ENCODE peak calls at places on chromosome 19, in ten cellular contexts. One of them, this sample, is unnamed.

GRCh38 chr19:47765522-47766358 is 12.8 kb upstream of the SELENOW start:
- DNase-seq in ELF-1: peak; percentile 79
- DNase-seq in breast epithelium: peak; percentile 69
- DNase-seq in H9: peak; percentile 87
- DNase-seq in activated CD4-positive, CD25-positive, alpha-beta regulatory T cell treated with anti-CD3 and anti-CD28 coated beads, Interleukin-2, amount 50 U/mL, for 72 hours: no peak
- DNase-seq in stimulated activated CD8-positive, alpha-beta memory T cell treated with anti-CD3 and anti-CD28 coated beads, Interleukin-15, amount 100 ng/mL, for 24 hours: no peak
- DNase-seq in astrocyte: no peak
- DNase-seq in stimulated activated CD4-positive, alpha-beta T cell treated with anti-CD3 and anti-CD28 coated beads, Interleukin-1b, Interleukin-23, amount 100 ng/mL, for 1 hour: no peak
- DNase-seq in MCF 10A: peak; percentile 69
- DNase-seq in endodermal cell: peak; percentile 95
- DNase-seq in this sample: peak; percentile 16

GRCh38 chr19:9313756-9314155 is 4.1 kb upstream of the ZNF699 start:
- DNase-seq in breast epithelium: no peak
- DNase-seq in astrocyte: no peak
- DNase-seq in MCF 10A: no peak
- DNase-seq in activated CD4-positive, CD25-positive, alpha-beta regulatory T cell treated with anti-CD3 and anti-CD28 coated beads, Interleukin-2, amount 50 U/mL, for 72 hours: no peak
- DNase-seq in stimulated activated CD8-positive, alpha-beta memory T cell treated with anti-CD3 and anti-CD28 coated beads, Interleukin-15, amount 100 ng/mL, for 24 hours: no peak
- DNase-seq in ELF-1: no peak
- DNase-seq in H9: no peak
- DNase-seq in stimulated activated CD4-positive, alpha-beta T cell treated with anti-CD3 and anti-CD28 coated beads, Interleukin-1b, Interleukin-23, amount 100 ng/mL, for 1 hour: no peak
- DNase-seq in endodermal cell: no peak
- DNase-seq in this sample: no peak

GRCh38 chr19:17751912-17752273 is 616 bp downstream of the FCHO1 start:
- DNase-seq in stimulated activated CD4-positive, alpha-beta T cell treated with anti-CD3 and anti-CD28 coated beads, Interleukin-1b, Interleukin-23, amount 100 ng/mL, for 1 hour: no peak
- DNase-seq in H9: no peak
- DNase-seq in astrocyte: no peak
- DNase-seq in MCF 10A: no peak
- DNase-seq in endodermal cell: no peak
- DNase-seq in activated CD4-positive, CD25-positive, alpha-beta regulatory T cell treated with anti-CD3 and anti-CD28 coated beads, Interleukin-2, amount 50 U/mL, for 72 hours: no peak
- DNase-seq in ELF-1: no peak
- DNase-seq in breast epithelium: no peak
- DNase-seq in stimulated activated CD8-positive, alpha-beta memory T cell treated with anti-CD3 and anti-CD28 coated beads, Interleukin-15, amount 100 ng/mL, for 24 hours: no peak
- DNase-seq in this sample: no peak

GRCh38 chr19:12453495-12453894 is 12.7 kb upstream of the ZNF443 start:
- DNase-seq in astrocyte: no peak
- DNase-seq in MCF 10A: no peak
- DNase-seq in stimulated activated CD8-positive, alpha-beta memory T cell treated with anti-CD3 and anti-CD28 coated beads, Interleukin-15, amount 100 ng/mL, for 24 hours: no peak
- DNase-seq in stimulated activated CD4-positive, alpha-beta T cell treated with anti-CD3 and anti-CD28 coated beads, Interleukin-1b, Interleukin-23, amount 100 ng/mL, for 1 hour: no peak
- DNase-seq in ELF-1: peak; percentile 66
- DNase-seq in activated CD4-positive, CD25-positive, alpha-beta regulatory T cell treated with anti-CD3 and anti-CD28 coated beads, Interleukin-2, amount 50 U/mL, for 72 hours: no peak
- DNase-seq in H9: no peak
- DNase-seq in endodermal cell: no peak
- DNase-seq in breast epithelium: no peak
- DNase-seq in this sample: no peak

GRCh38 chr19:35938282-35939224 is 2.4 kb downstream of the LRFN3 start:
- DNase-seq in stimulated activated CD8-positive, alpha-beta memory T cell treated with anti-CD3 and anti-CD28 coated beads, Interleukin-15, amount 100 ng/mL, for 24 hours: no peak
- DNase-seq in MCF 10A: no peak
- DNase-seq in breast epithelium: no peak
- DNase-seq in ELF-1: no peak
- DNase-seq in activated CD4-positive, CD25-positive, alpha-beta regulatory T cell treated with anti-CD3 and anti-CD28 coated beads, Interleukin-2, amount 50 U/mL, for 72 hours: no peak
- DNase-seq in H9: no peak
- DNase-seq in endodermal cell: no peak
- DNase-seq in stimulated activated CD4-positive, alpha-beta T cell treated with anti-CD3 and anti-CD28 coated beads, Interleukin-1b, Interleukin-23, amount 100 ng/mL, for 1 hour: no peak
- DNase-seq in astrocyte: no peak
- DNase-seq in this sample: no peak

GRCh38 chr19:18204394-18205179 is 745 bp upstream of the RAB3A start:
- DNase-seq in MCF 10A: no peak
- DNase-seq in astrocyte: no peak
- DNase-seq in stimulated activated CD4-positive, alpha-beta T cell treated with anti-CD3 and anti-CD28 coated beads, Interleukin-1b, Interleukin-23, amount 100 ng/mL, for 1 hour: no peak
- DNase-seq in activated CD4-positive, CD25-positive, alpha-beta regulatory T cell treated with anti-CD3 and anti-CD28 coated beads, Interleukin-2, amount 50 U/mL, for 72 hours: peak; percentile 55
- DNase-seq in stimulated activated CD8-positive, alpha-beta memory T cell treated with anti-CD3 and anti-CD28 coated beads, Interleukin-15, amount 100 ng/mL, for 24 hours: no peak
- DNase-seq in endodermal cell: peak; percentile 90
- DNase-seq in ELF-1: no peak
- DNase-seq in H9: no peak
- DNase-seq in breast epithelium: no peak
- DNase-seq in this sample: no peak

GRCh38 chr19:17296976-17297375 is 6.2 kb downstream of the ABHD8 start:
- DNase-seq in endodermal cell: no peak
- DNase-seq in astrocyte: no peak
- DNase-seq in breast epithelium: no peak
- DNase-seq in activated CD4-positive, CD25-positive, alpha-beta regulatory T cell treated with anti-CD3 and anti-CD28 coated beads, Interleukin-2, amount 50 U/mL, for 72 hours: no peak
- DNase-seq in stimulated activated CD8-positive, alpha-beta memory T cell treated with anti-CD3 and anti-CD28 coated beads, Interleukin-15, amount 100 ng/mL, for 24 hours: no peak
- DNase-seq in MCF 10A: peak; percentile 80
- DNase-seq in ELF-1: peak; percentile 49
- DNase-seq in stimulated activated CD4-positive, alpha-beta T cell treated with anti-CD3 and anti-CD28 coated beads, Interleukin-1b, Interleukin-23, amount 100 ng/mL, for 1 hour: no peak
- DNase-seq in H9: no peak
- DNase-seq in this sample: no peak

GRCh38 chr19:6273701-6274601 is 5.8 kb downstream of the MLLT1 start:
- DNase-seq in astrocyte: peak; percentile 88
- DNase-seq in endodermal cell: no peak
- DNase-seq in H9: no peak
- DNase-seq in ELF-1: peak; percentile 30
- DNase-seq in breast epithelium: peak; percentile 85
- DNase-seq in stimulated activated CD8-positive, alpha-beta memory T cell treated with anti-CD3 and anti-CD28 coated beads, Interleukin-15, amount 100 ng/mL, for 24 hours: no peak
- DNase-seq in MCF 10A: peak; percentile 97
- DNase-seq in activated CD4-positive, CD25-positive, alpha-beta regulatory T cell treated with anti-CD3 and anti-CD28 coated beads, Interleukin-2, amount 50 U/mL, for 72 hours: no peak
- DNase-seq in stimulated activated CD4-positive, alpha-beta T cell treated with anti-CD3 and anti-CD28 coated beads, Interleukin-1b, Interleukin-23, amount 100 ng/mL, for 1 hour: no peak
- DNase-seq in this sample: peak; percentile 73

GRCh38 chr19:43610493-43610892 is 1.4 kb upstream of the SRRM5 start:
- DNase-seq in astrocyte: no peak
- DNase-seq in ELF-1: no peak
- DNase-seq in stimulated activated CD4-positive, alpha-beta T cell treated with anti-CD3 and anti-CD28 coated beads, Interleukin-1b, Interleukin-23, amount 100 ng/mL, for 1 hour: no peak
- DNase-seq in H9: peak; percentile 35
- DNase-seq in activated CD4-positive, CD25-positive, alpha-beta regulatory T cell treated with anti-CD3 and anti-CD28 coated beads, Interleukin-2, amount 50 U/mL, for 72 hours: no peak
- DNase-seq in stimulated activated CD8-positive, alpha-beta memory T cell treated with anti-CD3 and anti-CD28 coated beads, Interleukin-15, amount 100 ng/mL, for 24 hours: no peak
- DNase-seq in breast epithelium: no peak
- DNase-seq in endodermal cell: peak; percentile 76
- DNase-seq in MCF 10A: no peak
- DNase-seq in this sample: no peak

GRCh38 chr19:35462476-35462953 is 14.5 kb downstream of the FFAR2 start:
- DNase-seq in breast epithelium: no peak
- DNase-seq in stimulated activated CD8-positive, alpha-beta memory T cell treated with anti-CD3 and anti-CD28 coated beads, Interleukin-15, amount 100 ng/mL, for 24 hours: no peak
- DNase-seq in ELF-1: no peak
- DNase-seq in MCF 10A: no peak
- DNase-seq in astrocyte: no peak
- DNase-seq in endodermal cell: no peak
- DNase-seq in stimulated activated CD4-positive, alpha-beta T cell treated with anti-CD3 and anti-CD28 coated beads, Interleukin-1b, Interleukin-23, amount 100 ng/mL, for 1 hour: no peak
- DNase-seq in H9: no peak
- DNase-seq in activated CD4-positive, CD25-positive, alpha-beta regulatory T cell treated with anti-CD3 and anti-CD28 coated beads, Interleukin-2, amount 50 U/mL, for 72 hours: no peak
- DNase-seq in this sample: no peak

GRCh38 chr19:31574251-31574973 is 225.2 kb upstream of the TSHZ3 start:
- DNase-seq in stimulated activated CD8-positive, alpha-beta memory T cell treated with anti-CD3 and anti-CD28 coated beads, Interleukin-15, amount 100 ng/mL, for 24 hours: no peak
- DNase-seq in stimulated activated CD4-positive, alpha-beta T cell treated with anti-CD3 and anti-CD28 coated beads, Interleukin-1b, Interleukin-23, amount 100 ng/mL, for 1 hour: no peak
- DNase-seq in H9: no peak
- DNase-seq in MCF 10A: no peak
- DNase-seq in activated CD4-positive, CD25-positive, alpha-beta regulatory T cell treated with anti-CD3 and anti-CD28 coated beads, Interleukin-2, amount 50 U/mL, for 72 hours: no peak
- DNase-seq in ELF-1: no peak
- DNase-seq in astrocyte: no peak
- DNase-seq in breast epithelium: no peak
- DNase-seq in endodermal cell: peak; percentile 59
- DNase-seq in this sample: no peak

GRCh38 chr19:55352040-55352439 is 2.5 kb downstream of the COX6B2 start:
- DNase-seq in stimulated activated CD8-positive, alpha-beta memory T cell treated with anti-CD3 and anti-CD28 coated beads, Interleukin-15, amount 100 ng/mL, for 24 hours: no peak
- DNase-seq in activated CD4-positive, CD25-positive, alpha-beta regulatory T cell treated with anti-CD3 and anti-CD28 coated beads, Interleukin-2, amount 50 U/mL, for 72 hours: no peak
- DNase-seq in endodermal cell: no peak
- DNase-seq in stimulated activated CD4-positive, alpha-beta T cell treated with anti-CD3 and anti-CD28 coated beads, Interleukin-1b, Interleukin-23, amount 100 ng/mL, for 1 hour: no peak
- DNase-seq in ELF-1: no peak
- DNase-seq in H9: no peak
- DNase-seq in MCF 10A: peak; percentile 68
- DNase-seq in breast epithelium: no peak
- DNase-seq in astrocyte: no peak
- DNase-seq in this sample: no peak

GRCh38 chr19:12647490-12648071 is 19.0 kb downstream of the MAN2B1 start:
- DNase-seq in ELF-1: peak; percentile 88
- DNase-seq in endodermal cell: peak; percentile 94
- DNase-seq in MCF 10A: no peak
- DNase-seq in astrocyte: no peak
- DNase-seq in activated CD4-positive, CD25-positive, alpha-beta regulatory T cell treated with anti-CD3 and anti-CD28 coated beads, Interleukin-2, amount 50 U/mL, for 72 hours: peak; percentile 64
- DNase-seq in stimulated activated CD8-positive, alpha-beta memory T cell treated with anti-CD3 and anti-CD28 coated beads, Interleukin-15, amount 100 ng/mL, for 24 hours: no peak
- DNase-seq in stimulated activated CD4-positive, alpha-beta T cell treated with anti-CD3 and anti-CD28 coated beads, Interleukin-1b, Interleukin-23, amount 100 ng/mL, for 1 hour: no peak
- DNase-seq in breast epithelium: peak; percentile 68
- DNase-seq in H9: peak; percentile 92
- DNase-seq in this sample: no peak

GRCh38 chr19:6412111-6412999 is 12.3 kb downstream of the KHSRP start:
- DNase-seq in MCF 10A: peak; percentile 46
- DNase-seq in stimulated activated CD4-positive, alpha-beta T cell treated with anti-CD3 and anti-CD28 coated beads, Interleukin-1b, Interleukin-23, amount 100 ng/mL, for 1 hour: no peak
- DNase-seq in astrocyte: no peak
- DNase-seq in H9: peak; percentile 90
- DNase-seq in ELF-1: peak; percentile 82
- DNase-seq in activated CD4-positive, CD25-positive, alpha-beta regulatory T cell treated with anti-CD3 and anti-CD28 coated beads, Interleukin-2, amount 50 U/mL, for 72 hours: peak; percentile 54
- DNase-seq in breast epithelium: no peak
- DNase-seq in endodermal cell: peak; percentile 94
- DNase-seq in stimulated activated CD8-positive, alpha-beta memory T cell treated with anti-CD3 and anti-CD28 coated beads, Interleukin-15, amount 100 ng/mL, for 24 hours: no peak
- DNase-seq in this sample: no peak

GRCh38 chr19:30326076-30326710 is 46.0 kb upstream of the ZNF536 start:
- DNase-seq in MCF 10A: no peak
- DNase-seq in H9: peak; percentile 8
- DNase-seq in astrocyte: no peak
- DNase-seq in stimulated activated CD4-positive, alpha-beta T cell treated with anti-CD3 and anti-CD28 coated beads, Interleukin-1b, Interleukin-23, amount 100 ng/mL, for 1 hour: no peak
- DNase-seq in stimulated activated CD8-positive, alpha-beta memory T cell treated with anti-CD3 and anti-CD28 coated beads, Interleukin-15, amount 100 ng/mL, for 24 hours: no peak
- DNase-seq in endodermal cell: peak; percentile 31
- DNase-seq in breast epithelium: no peak
- DNase-seq in activated CD4-positive, CD25-positive, alpha-beta regulatory T cell treated with anti-CD3 and anti-CD28 coated beads, Interleukin-2, amount 50 U/mL, for 72 hours: no peak
- DNase-seq in ELF-1: no peak
- DNase-seq in this sample: no peak

GRCh38 chr19:17164644-17165043 is 50.5 kb upstream of the USE1 start:
- DNase-seq in activated CD4-positive, CD25-positive, alpha-beta regulatory T cell treated with anti-CD3 and anti-CD28 coated beads, Interleukin-2, amount 50 U/mL, for 72 hours: no peak
- DNase-seq in breast epithelium: no peak
- DNase-seq in stimulated activated CD4-positive, alpha-beta T cell treated with anti-CD3 and anti-CD28 coated beads, Interleukin-1b, Interleukin-23, amount 100 ng/mL, for 1 hour: no peak
- DNase-seq in astrocyte: no peak
- DNase-seq in MCF 10A: no peak
- DNase-seq in endodermal cell: no peak
- DNase-seq in H9: no peak
- DNase-seq in stimulated activated CD8-positive, alpha-beta memory T cell treated with anti-CD3 and anti-CD28 coated beads, Interleukin-15, amount 100 ng/mL, for 24 hours: no peak
- DNase-seq in ELF-1: no peak
- DNase-seq in this sample: no peak

GRCh38 chr19:12802267-12803106 is 618 bp downstream of the THSD8 start:
- DNase-seq in endodermal cell: no peak
- DNase-seq in breast epithelium: no peak
- DNase-seq in stimulated activated CD8-positive, alpha-beta memory T cell treated with anti-CD3 and anti-CD28 coated beads, Interleukin-15, amount 100 ng/mL, for 24 hours: no peak
- DNase-seq in activated CD4-positive, CD25-positive, alpha-beta regulatory T cell treated with anti-CD3 and anti-CD28 coated beads, Interleukin-2, amount 50 U/mL, for 72 hours: no peak
- DNase-seq in H9: no peak
- DNase-seq in stimulated activated CD4-positive, alpha-beta T cell treated with anti-CD3 and anti-CD28 coated beads, Interleukin-1b, Interleukin-23, amount 100 ng/mL, for 1 hour: no peak
- DNase-seq in MCF 10A: peak; percentile 33
- DNase-seq in ELF-1: no peak
- DNase-seq in astrocyte: no peak
- DNase-seq in this sample: no peak

GRCh38 chr19:30693179-30693578 is 321.0 kb downstream of the ZNF536 start:
- DNase-seq in stimulated activated CD8-positive, alpha-beta memory T cell treated with anti-CD3 and anti-CD28 coated beads, Interleukin-15, amount 100 ng/mL, for 24 hours: no peak
- DNase-seq in MCF 10A: no peak
- DNase-seq in endodermal cell: no peak
- DNase-seq in ELF-1: no peak
- DNase-seq in breast epithelium: no peak
- DNase-seq in stimulated activated CD4-positive, alpha-beta T cell treated with anti-CD3 and anti-CD28 coated beads, Interleukin-1b, Interleukin-23, amount 100 ng/mL, for 1 hour: no peak
- DNase-seq in activated CD4-positive, CD25-positive, alpha-beta regulatory T cell treated with anti-CD3 and anti-CD28 coated beads, Interleukin-2, amount 50 U/mL, for 72 hours: no peak
- DNase-seq in astrocyte: no peak
- DNase-seq in H9: no peak
- DNase-seq in this sample: no peak

GRCh38 chr19:16366433-16367268 is 42.0 kb downstream of the KLF2 start:
- DNase-seq in ELF-1: no peak
- DNase-seq in stimulated activated CD8-positive, alpha-beta memory T cell treated with anti-CD3 and anti-CD28 coated beads, Interleukin-15, amount 100 ng/mL, for 24 hours: no peak
- DNase-seq in astrocyte: no peak
- DNase-seq in activated CD4-positive, CD25-positive, alpha-beta regulatory T cell treated with anti-CD3 and anti-CD28 coated beads, Interleukin-2, amount 50 U/mL, for 72 hours: no peak
- DNase-seq in endodermal cell: no peak
- DNase-seq in stimulated activated CD4-positive, alpha-beta T cell treated with anti-CD3 and anti-CD28 coated beads, Interleukin-1b, Interleukin-23, amount 100 ng/mL, for 1 hour: no peak
- DNase-seq in breast epithelium: no peak
- DNase-seq in H9: no peak
- DNase-seq in MCF 10A: no peak
- DNase-seq in this sample: no peak

GRCh38 chr19:42074513-42075363 is 1.2 kb upstream of the ZNF574 start:
- DNase-seq in endodermal cell: no peak
- DNase-seq in activated CD4-positive, CD25-positive, alpha-beta regulatory T cell treated with anti-CD3 and anti-CD28 coated beads, Interleukin-2, amount 50 U/mL, for 72 hours: peak; percentile 46
- DNase-seq in astrocyte: no peak
- DNase-seq in breast epithelium: no peak
- DNase-seq in ELF-1: peak; percentile 39
- DNase-seq in stimulated activated CD8-positive, alpha-beta memory T cell treated with anti-CD3 and anti-CD28 coated beads, Interleukin-15, amount 100 ng/mL, for 24 hours: no peak
- DNase-seq in H9: no peak
- DNase-seq in MCF 10A: no peak
- DNase-seq in stimulated activated CD4-positive, alpha-beta T cell treated with anti-CD3 and anti-CD28 coated beads, Interleukin-1b, Interleukin-23, amount 100 ng/mL, for 1 hour: no peak
- DNase-seq in this sample: no peak

GRCh38 chr19:37779139-37780035 is at the start of gene ZNF573:
- DNase-seq in activated CD4-positive, CD25-positive, alpha-beta regulatory T cell treated with anti-CD3 and anti-CD28 coated beads, Interleukin-2, amount 50 U/mL, for 72 hours: peak; percentile 72
- DNase-seq in stimulated activated CD8-positive, alpha-beta memory T cell treated with anti-CD3 and anti-CD28 coated beads, Interleukin-15, amount 100 ng/mL, for 24 hours: peak; percentile 57
- DNase-seq in endodermal cell: peak; percentile 93
- DNase-seq in ELF-1: peak; percentile 88
- DNase-seq in stimulated activated CD4-positive, alpha-beta T cell treated with anti-CD3 and anti-CD28 coated beads, Interleukin-1b, Interleukin-23, amount 100 ng/mL, for 1 hour: peak; percentile 55
- DNase-seq in MCF 10A: peak; percentile 95
- DNase-seq in breast epithelium: peak; percentile 73
- DNase-seq in H9: peak; percentile 84
- DNase-seq in astrocyte: peak; percentile 87
- DNase-seq in this sample: peak; percentile 87

GRCh38 chr19:38024991-38025716 is 118.1 kb downstream of the SIPA1L3 start:
- DNase-seq in astrocyte: no peak
- DNase-seq in H9: peak; percentile 83
- DNase-seq in stimulated activated CD8-positive, alpha-beta memory T cell treated with anti-CD3 and anti-CD28 coated beads, Interleukin-15, amount 100 ng/mL, for 24 hours: no peak
- DNase-seq in stimulated activated CD4-positive, alpha-beta T cell treated with anti-CD3 and anti-CD28 coated beads, Interleukin-1b, Interleukin-23, amount 100 ng/mL, for 1 hour: no peak
- DNase-seq in breast epithelium: no peak
- DNase-seq in activated CD4-positive, CD25-positive, alpha-beta regulatory T cell treated with anti-CD3 and anti-CD28 coated beads, Interleukin-2, amount 50 U/mL, for 72 hours: no peak
- DNase-seq in ELF-1: peak; percentile 29
- DNase-seq in MCF 10A: no peak
- DNase-seq in endodermal cell: peak; percentile 84
- DNase-seq in this sample: no peak

GRCh38 chr19:13016628-13017305 is 21.5 kb downstream of the NFIX start:
- DNase-seq in ELF-1: peak; percentile 33
- DNase-seq in H9: no peak
- DNase-seq in astrocyte: no peak
- DNase-seq in stimulated activated CD4-positive, alpha-beta T cell treated with anti-CD3 and anti-CD28 coated beads, Interleukin-1b, Interleukin-23, amount 100 ng/mL, for 1 hour: no peak
- DNase-seq in breast epithelium: no peak
- DNase-seq in stimulated activated CD8-positive, alpha-beta memory T cell treated with anti-CD3 and anti-CD28 coated beads, Interleukin-15, amount 100 ng/mL, for 24 hours: no peak
- DNase-seq in activated CD4-positive, CD25-positive, alpha-beta regulatory T cell treated with anti-CD3 and anti-CD28 coated beads, Interleukin-2, amount 50 U/mL, for 72 hours: no peak
- DNase-seq in MCF 10A: no peak
- DNase-seq in endodermal cell: peak; percentile 63
- DNase-seq in this sample: no peak

GRCh38 chr19:13881231-13881691 is 4.3 kb downstream of the NANOS3 start:
- DNase-seq in stimulated activated CD8-positive, alpha-beta memory T cell treated with anti-CD3 and anti-CD28 coated beads, Interleukin-15, amount 100 ng/mL, for 24 hours: no peak
- DNase-seq in astrocyte: peak; percentile 59
- DNase-seq in activated CD4-positive, CD25-positive, alpha-beta regulatory T cell treated with anti-CD3 and anti-CD28 coated beads, Interleukin-2, amount 50 U/mL, for 72 hours: no peak
- DNase-seq in MCF 10A: no peak
- DNase-seq in ELF-1: peak; percentile 96
- DNase-seq in endodermal cell: peak; percentile 85
- DNase-seq in H9: peak; percentile 84
- DNase-seq in breast epithelium: no peak
- DNase-seq in stimulated activated CD4-positive, alpha-beta T cell treated with anti-CD3 and anti-CD28 coated beads, Interleukin-1b, Interleukin-23, amount 100 ng/mL, for 1 hour: no peak
- DNase-seq in this sample: no peak

GRCh38 chr19:35216026-35216832 is 12.3 kb downstream of the FAM187B start:
- DNase-seq in stimulated activated CD4-positive, alpha-beta T cell treated with anti-CD3 and anti-CD28 coated beads, Interleukin-1b, Interleukin-23, amount 100 ng/mL, for 1 hour: no peak
- DNase-seq in MCF 10A: no peak
- DNase-seq in astrocyte: no peak
- DNase-seq in activated CD4-positive, CD25-positive, alpha-beta regulatory T cell treated with anti-CD3 and anti-CD28 coated beads, Interleukin-2, amount 50 U/mL, for 72 hours: no peak
- DNase-seq in ELF-1: no peak
- DNase-seq in endodermal cell: no peak
- DNase-seq in breast epithelium: no peak
- DNase-seq in stimulated activated CD8-positive, alpha-beta memory T cell treated with anti-CD3 and anti-CD28 coated beads, Interleukin-15, amount 100 ng/mL, for 24 hours: no peak
- DNase-seq in H9: no peak
- DNase-seq in this sample: no peak

GRCh38 chr19:55098716-55099556 is 18.5 kb downstream of the PPP1R12C start:
- DNase-seq in astrocyte: no peak
- DNase-seq in ELF-1: no peak
- DNase-seq in stimulated activated CD4-positive, alpha-beta T cell treated with anti-CD3 and anti-CD28 coated beads, Interleukin-1b, Interleukin-23, amount 100 ng/mL, for 1 hour: no peak
- DNase-seq in H9: no peak
- DNase-seq in endodermal cell: peak; percentile 66
- DNase-seq in stimulated activated CD8-positive, alpha-beta memory T cell treated with anti-CD3 and anti-CD28 coated beads, Interleukin-15, amount 100 ng/mL, for 24 hours: no peak
- DNase-seq in breast epithelium: no peak
- DNase-seq in activated CD4-positive, CD25-positive, alpha-beta regulatory T cell treated with anti-CD3 and anti-CD28 coated beads, Interleukin-2, amount 50 U/mL, for 72 hours: no peak
- DNase-seq in MCF 10A: no peak
- DNase-seq in this sample: no peak

GRCh38 chr19:4952945-4953344 is 16.0 kb upstream of the KDM4B start:
- DNase-seq in astrocyte: no peak
- DNase-seq in ELF-1: no peak
- DNase-seq in stimulated activated CD8-positive, alpha-beta memory T cell treated with anti-CD3 and anti-CD28 coated beads, Interleukin-15, amount 100 ng/mL, for 24 hours: no peak
- DNase-seq in stimulated activated CD4-positive, alpha-beta T cell treated with anti-CD3 and anti-CD28 coated beads, Interleukin-1b, Interleukin-23, amount 100 ng/mL, for 1 hour: no peak
- DNase-seq in activated CD4-positive, CD25-positive, alpha-beta regulatory T cell treated with anti-CD3 and anti-CD28 coated beads, Interleukin-2, amount 50 U/mL, for 72 hours: no peak
- DNase-seq in breast epithelium: no peak
- DNase-seq in endodermal cell: no peak
- DNase-seq in H9: no peak
- DNase-seq in MCF 10A: no peak
- DNase-seq in this sample: no peak

GRCh38 chr19:30371960-30372824 is at the start of gene ZNF536:
- DNase-seq in astrocyte: no peak
- DNase-seq in stimulated activated CD4-positive, alpha-beta T cell treated with anti-CD3 and anti-CD28 coated beads, Interleukin-1b, Interleukin-23, amount 100 ng/mL, for 1 hour: no peak
- DNase-seq in MCF 10A: no peak
- DNase-seq in ELF-1: no peak
- DNase-seq in breast epithelium: no peak
- DNase-seq in H9: no peak
- DNase-seq in stimulated activated CD8-positive, alpha-beta memory T cell treated with anti-CD3 and anti-CD28 coated beads, Interleukin-15, amount 100 ng/mL, for 24 hours: no peak
- DNase-seq in activated CD4-positive, CD25-positive, alpha-beta regulatory T cell treated with anti-CD3 and anti-CD28 coated beads, Interleukin-2, amount 50 U/mL, for 72 hours: no peak
- DNase-seq in endodermal cell: no peak
- DNase-seq in this sample: no peak

This sample was measured in amniotic stem cell.